ENCODE peak calls at places on chromosomes 7 and 10, in five cellular contexts. U is cardiac muscle cell, Z is epithelial cell of esophagus, V is hepatocyte, F is mucosa of descending colon. D is an unnamed sample.

GRCh38 chr7:150986099-150986512 is 4.7 kb upstream of the NOS3 start:
- DNase-seq in U (peak; percentile 61), Z (peak; percentile 60), F (peak; percentile 87), V (peak; percentile 84), D (no peak)

GRCh38 chr7:32779167-32779566 is 112.4 kb downstream of the KBTBD2 start:
- DNase-seq in V (no peak), U (peak; percentile 15), Z (no peak), F (no peak), D (no peak)

GRCh38 chr7:30920584-30921539 is 9.2 kb downstream of the AQP1 start:
- DNase-seq in U (peak; percentile 53), F (no peak), V (peak; percentile 44), Z (peak; percentile 8), D (no peak)

GRCh38 chr7:21077602-21078001 is 290.9 kb upstream of the SP8 start:
- DNase-seq in F (no peak), V (no peak), U (no peak), Z (peak; percentile 59), D (no peak)

GRCh38 chr10:23021430-23021829 is 73.9 kb upstream of the MSRB2 start:
- DNase-seq in F (no peak), U (no peak), Z (no peak), V (no peak), D (no peak)

GRCh38 chr7:155764432-155764798 is 47.8 kb downstream of the SHH start:
- DNase-seq in F (no peak), Z (no peak), U (no peak), V (no peak), D (no peak)

GRCh38 chr10:94235470-94235869 is 127.3 kb downstream of the NOC3L start:
- DNase-seq in V (no peak), U (no peak), Z (no peak), F (no peak), D (no peak)

GRCh38 chr10:69609077-69609476 is 21.0 kb upstream of the FAM241B start:
- DNase-seq in U (no peak), V (no peak), Z (no peak), F (no peak), D (no peak)

GRCh38 chr10:95525033-95525418 is 36.1 kb downstream of the SORBS1 start:
- DNase-seq in V (no peak), Z (no peak), F (no peak), U (no peak), D (no peak)

GRCh38 chr7:135274495-135275268 is 41.0 kb downstream of the STRA8 start:
- DNase-seq in U (peak; percentile 84), Z (peak; percentile 79), V (peak; percentile 78), F (peak; percentile 85), D (peak; percentile 29)

GRCh38 chr10:72730462-72730861 is 38.5 kb downstream of the MCU start:
- DNase-seq in U (no peak), Z (no peak), F (no peak), V (no peak), D (no peak)

GRCh38 chr10:13672505-13672904 is 85.7 kb downstream of the PRPF18 start:
- DNase-seq in Z (no peak), U (no peak), F (no peak), V (no peak), D (no peak)

GRCh38 chr7:36400023-36400422 is 10.4 kb downstream of the ANLN start:
- DNase-seq in Z (no peak), U (no peak), F (no peak), V (no peak), D (no peak)

GRCh38 chr10:17787087-17787942 is 21.8 kb upstream of the MRC1 start:
- DNase-seq in F (no peak), U (peak; percentile 89), V (peak; percentile 78), Z (peak; percentile 95), D (no peak)

GRCh38 chr7:143002856-143003255 is 24.1 kb downstream of the OR9A2 start:
- DNase-seq in F (peak; percentile 60), Z (no peak), V (peak; percentile 33), U (no peak), D (no peak)

GRCh38 chr7:74615933-74616780 is 41.4 kb upstream of the GTF2I start:
- DNase-seq in Z (no peak), V (no peak), F (no peak), U (no peak), D (no peak)

GRCh38 chr7:74082770-74083116 is 861 bp upstream of the LIMK1 start:
- DNase-seq in F (no peak), U (no peak), Z (no peak), V (no peak), D (no peak)

GRCh38 chr10:112265745-112266144 is 17.5 kb upstream of the TECTB start:
- DNase-seq in F (no peak), Z (no peak), U (no peak), V (peak; percentile 50), D (no peak)

GRCh38 chr10:110681023-110681681 is 37.0 kb downstream of the RBM20 start:
- DNase-seq in F (peak; percentile 46), Z (peak; percentile 45), U (peak; percentile 46), V (peak; percentile 70), D (no peak)

GRCh38 chr10:48623607-48624132 is 18.8 kb upstream of the ARHGAP22 start:
- DNase-seq in U (no peak), Z (no peak), F (no peak), V (no peak), D (no peak)

GRCh38 chr7:29877196-29877595 is 70.9 kb downstream of the WIPF3 start:
- DNase-seq in V (no peak), Z (no peak), F (no peak), U (peak; percentile 22), D (no peak)

GRCh38 chr7:158039270-158039669 is 548.4 kb downstream of the PTPRN2 start:
- DNase-seq in U (no peak), V (no peak), Z (no peak), F (no peak), D (no peak)

GRCh38 chr10:27857616-27858015 is 112.0 kb upstream of the MKX start:
- DNase-seq in U (no peak), F (no peak), V (no peak), Z (no peak), D (no peak)

GRCh38 chr10:126917975-126918908 is 13.0 kb downstream of the DOCK1 start:
- DNase-seq in U (no peak), F (no peak), Z (no peak), V (no peak), D (no peak)

GRCh38 chr7:123961731-123962130 is 36.7 kb downstream of the SPAM1 start:
- DNase-seq in U (peak; percentile 37), F (no peak), Z (peak; percentile 46), V (no peak), D (no peak)

GRCh38 chr10:5811387-5811821 is 1.8 kb downstream of the GDI2 start:
- DNase-seq in U (peak; percentile 52), Z (peak; percentile 58), F (no peak), V (no peak), D (no peak)

GRCh38 chr7:89994483-89994882 is 159.8 kb upstream of the STEAP1 start:
- DNase-seq in V (no peak), F (no peak), U (no peak), Z (peak; percentile 20), D (no peak)

GRCh38 chr7:116211006-116211912 is 920 bp downstream of the TES start:
- DNase-seq in F (peak; percentile 93), Z (peak; percentile 95), V (peak; percentile 92), U (peak; percentile 84), D (peak; percentile 71)

GRCh38 chr10:24526085-24526649 is 197.5 kb downstream of the ARHGAP21 start:
- DNase-seq in U (no peak), Z (no peak), F (no peak), V (no peak), D (no peak)

GRCh38 chr7:46741924-46742607 is 821.0 kb upstream of the IGFBP3 start:
- DNase-seq in U (peak; percentile 22), V (no peak), F (no peak), Z (no peak), D (no peak)

DNA sequence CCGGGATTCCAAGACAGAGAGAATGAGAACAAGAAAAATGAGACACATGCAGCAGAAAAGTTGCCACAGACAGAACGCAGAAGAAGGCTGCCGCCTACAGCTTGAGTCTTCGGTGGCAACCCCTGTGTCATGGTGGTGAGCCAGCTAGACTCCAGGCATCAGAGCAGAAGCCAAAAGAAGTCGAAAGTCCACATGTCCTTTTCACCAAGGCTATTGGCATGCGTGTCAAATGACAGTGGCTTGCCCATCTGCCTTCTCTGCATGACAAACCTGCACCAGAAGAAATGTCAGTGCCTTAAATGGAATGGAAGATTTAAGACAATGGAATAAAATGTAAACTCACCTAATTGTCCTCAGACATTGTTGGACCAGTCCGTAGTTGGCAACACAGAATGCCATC is 93.9 kb upstream of the NPSR1 start:
- DNase-seq in U (no peak), Z (no peak), V (no peak), F (no peak), D (no peak)
- H3K4me3 ChIP-seq in U (no peak overlapping the region), Z (no peak overlapping the region), V (no peak overlapping the region), F (no peak overlapping the region), D (no peak overlapping the region)

GRCh38 chr10:30491204-30491603 is 57.2 kb downstream of the MAP3K8 start:
- DNase-seq in Z (peak; percentile 99), F (no peak), V (no peak), U (peak; percentile 81), D (no peak)

GRCh38 chr10:30491832-30492530 is 58.0 kb downstream of the MAP3K8 start:
- DNase-seq in Z (peak; percentile 7), V (no peak), F (no peak), U (no peak), D (no peak)

GRCh38 chr10:30494558-30494957 is 60.6 kb downstream of the MAP3K8 start:
- DNase-seq in U (no peak), V (no peak), Z (no peak), F (no peak), D (no peak)

GRCh38 chr10:30495687-30496086 is 61.7 kb downstream of the MAP3K8 start:
- DNase-seq in V (no peak), F (no peak), U (no peak), Z (peak; percentile 46), D (no peak)

DNA sequence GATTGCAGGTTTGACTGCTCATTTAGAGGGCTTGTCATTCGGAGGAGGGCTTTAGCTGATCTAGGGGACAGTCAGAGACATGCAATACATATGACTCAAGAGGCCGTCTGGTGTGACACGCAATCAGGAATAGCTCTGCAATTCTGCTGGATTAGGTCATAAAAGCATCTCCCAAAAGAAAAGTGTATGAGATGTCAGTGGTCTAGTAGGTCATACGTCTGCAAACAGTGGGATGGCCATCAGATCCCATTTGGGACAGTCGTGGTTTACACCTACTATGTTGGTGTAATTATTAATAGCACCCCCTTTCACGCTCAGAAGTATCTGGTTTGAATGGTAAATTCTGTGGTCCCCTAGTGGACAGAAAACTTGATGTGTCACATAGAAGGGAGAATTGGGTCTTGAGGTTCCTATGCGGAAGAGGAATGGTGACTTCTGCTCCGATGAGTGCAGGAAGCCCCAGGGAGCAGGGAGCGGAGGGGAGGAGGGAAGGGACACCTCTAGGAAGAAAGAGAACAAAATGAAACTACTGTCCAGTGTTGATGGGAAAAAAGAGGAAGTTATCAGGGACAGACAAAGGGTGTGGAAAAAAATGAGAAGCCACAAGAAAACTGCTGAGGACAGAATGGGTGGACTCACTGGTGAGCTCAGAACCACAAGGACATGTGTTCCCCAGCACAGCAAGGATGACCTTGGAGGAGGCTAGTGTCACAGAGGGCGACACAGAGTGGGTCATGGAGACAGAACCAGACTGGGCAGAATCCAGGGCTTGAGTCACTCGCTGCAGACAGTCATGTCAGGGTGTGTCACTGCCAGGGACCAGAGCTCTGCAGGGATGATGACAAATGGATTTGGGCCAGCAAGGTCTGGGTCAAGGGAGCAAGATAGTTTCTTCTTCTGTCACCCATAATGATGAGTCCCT is 59.9 kb downstream of the MAP3K8 start:
- DNase-seq in V (no peak), Z (peak; percentile 86), U (peak; percentile 40), F (peak; percentile 17), D (peak; percentile 64)
- H3K4me3 ChIP-seq in V (no peak overlapping the region), Z (no peak overlapping the region), U (no peak overlapping the region), F (no peak overlapping the region), D (no peak overlapping the region)

GRCh38 chr7:108149908-108150307 is 19.7 kb upstream of the LAMB4 start:
- DNase-seq in F (no peak), U (no peak), Z (no peak), V (no peak), D (no peak)
- H3K4me3 ChIP-seq in F (no peak overlapping the region), U (no peak overlapping the region), Z (no peak overlapping the region), V (no peak overlapping the region), D (no peak overlapping the region)

GRCh38 chr7:27243340-27244163 is 950 bp downstream of the EVX1 start:
- DNase-seq in U (no peak), Z (no peak), V (no peak), F (no peak), D (no peak)
- H3K4me3 ChIP-seq in U (peak overlapping the region; percentile 13), Z (no peak overlapping the region), V (peak overlapping the region; percentile 38), F (no peak overlapping the region), D (no peak overlapping the region)